ENCODE peak calls at places on chromosome 6, in five cellular contexts. U is CD4-positive, alpha-beta T cell; N is A549; E is OCI-LY7; G is caudate nucleus. K is an unnamed sample.

GRCh38 chr6:84411060-84411629 is 183.7 kb upstream of the CEP162 start:
- DNase-seq in G (no peak), E (no peak), U (no peak), N (no peak), K (no peak)

GRCh38 chr6:30965140-30965601 is 18.3 kb upstream of the MUC21 start:
- DNase-seq in U (no peak), N (no peak), G (no peak), E (no peak), K (no peak)

GRCh38 chr6:111642463-111643158 is 36.9 kb upstream of the TRAF3IP2 start:
- DNase-seq in G (no peak), U (no peak), E (peak), N (peak), K (peak)

GRCh38 chr6:170130771-170131241 is 160.1 kb downstream of the DLL1 start:
- DNase-seq in E (no peak), G (no peak), U (no peak), N (no peak), K (no peak)

GRCh38 chr6:30169658-30170614 is 6.6 kb downstream of the TRIM15 start:
- DNase-seq in G (no peak), N (peak), E (peak), U (no peak), K (no peak)

GRCh38 chr6:2819891-2820814 is 21.5 kb downstream of the SERPINB1 start:
- DNase-seq in E (no peak), N (no peak), G (no peak), U (no peak), K (no peak)

GRCh38 chr6:5280926-5281325 is 19.6 kb downstream of the FARS2 start:
- DNase-seq in G (no peak), N (no peak), U (no peak), E (no peak), K (no peak)

GRCh38 chr6:7938562-7939185 is 28.1 kb upstream of the TXNDC5 start:
- DNase-seq in N (no peak), G (no peak), U (no peak), E (no peak), K (no peak)

GRCh38 chr6:31721351-31722020 is at the start of gene LY6G6C:
- DNase-seq in G (no peak), E (no peak), U (no peak), N (no peak), K (no peak)

GRCh38 chr6:43243649-43244321 is 504 bp downstream of the TTBK1 start:
- DNase-seq in E (no peak), G (no peak), N (no peak), U (no peak), K (no peak)

GRCh38 chr6:25628471-25629201 is 23.4 kb upstream of the SCGN start:
- DNase-seq in G (no peak), N (no peak), U (no peak), E (no peak), K (no peak)

GRCh38 chr6:2978923-2979322 is 7.6 kb upstream of the SERPINB6 start:
- DNase-seq in N (no peak), U (no peak), E (no peak), G (no peak), K (no peak)

GRCh38 chr6:141349710-141350109 is 783.0 kb upstream of the GJE1 start:
- DNase-seq in N (no peak), G (no peak), U (no peak), E (no peak), K (no peak)

GRCh38 chr6:73695619-73696421 is at the start of gene CD109:
- DNase-seq in N (peak), U (peak), E (no peak), G (no peak), K (peak)

GRCh38 chr6:159862103-159862502 is 28.7 kb upstream of the MAS1 start:
- DNase-seq in G (no peak), N (no peak), E (no peak), U (no peak), K (no peak)

GRCh38 chr6:72464791-72465691 is 156.8 kb upstream of the KCNQ5 start:
- DNase-seq in G (no peak), U (no peak), N (no peak), E (no peak), K (no peak)

GRCh38 chr6:132811276-132811675 is 3.1 kb upstream of the RPS12 start:
- DNase-seq in G (no peak), U (no peak), N (no peak), E (no peak), K (no peak)

GRCh38 chr6:22765015-22765414 is 195.6 kb downstream of the HDGFL1 start:
- DNase-seq in U (no peak), E (no peak), G (no peak), N (no peak), K (no peak)

GRCh38 chr6:101747711-101748110 is 354.2 kb downstream of the GRIK2 start:
- DNase-seq in E (no peak), N (no peak), G (no peak), U (no peak), K (no peak)

GRCh38 chr6:137390264-137390787 is 103.9 kb downstream of the OLIG3 start:
- DNase-seq in U (no peak), E (no peak), N (no peak), G (no peak), K (no peak)

GRCh38 chr6:35318845-35319220 is 21.2 kb downstream of the DEF6 start:
- DNase-seq in U (no peak), E (no peak), G (no peak), N (no peak), K (no peak)

GRCh38 chr6:53273356-53273755 is 75.4 kb downstream of the ELOVL5 start:
- DNase-seq in E (no peak), N (no peak), U (no peak), G (no peak), K (no peak)

GRCh38 chr6:145544031-145544430 is 191.3 kb downstream of the EPM2A start:
- DNase-seq in N (peak), E (no peak), U (no peak), G (no peak), K (peak)

GRCh38 chr6:110090876-110091275 is 88.6 kb downstream of the WASF1 start:
- DNase-seq in U (no peak), N (no peak), G (no peak), E (no peak), K (no peak)

GRCh38 chr6:26122005-26122388 is 34.8 kb downstream of the HFE start:
- DNase-seq in N (no peak), U (no peak), E (peak), G (no peak), K (no peak)

GRCh38 chr6:68689910-68690309 is 54.8 kb downstream of the ADGRB3 start:
- DNase-seq in U (no peak), E (no peak), G (no peak), N (no peak), K (no peak)

GRCh38 chr6:5677219-5678000 is 329.3 kb downstream of the NRN1 start:
- DNase-seq in E (no peak), G (no peak), N (no peak), U (no peak), K (no peak)

GRCh38 chr6:28657367-28657755 is 131.7 kb downstream of the GPX5 start:
- DNase-seq in G (no peak), N (no peak), E (no peak), U (no peak), K (no peak)

GRCh38 chr6:72941751-72942150 is 283.5 kb downstream of the KHDC1L start:
- DNase-seq in G (no peak), N (no peak), U (no peak), E (no peak), K (no peak)

GRCh38 chr6:168584671-168585070 is 143.7 kb downstream of the SMOC2 start:
- DNase-seq in E (no peak), G (no peak), N (no peak), U (no peak), K (no peak)

GRCh38 chr6:31556312-31556711 is 8.9 kb downstream of the NFKBIL1 start:
- DNase-seq in G (no peak), N (no peak), E (no peak), U (no peak), K (no peak)

GRCh38 chr6:130296854-130297253 is 69.0 kb upstream of the TMEM200A start:
- DNase-seq in N (no peak), E (peak), G (no peak), U (no peak), K (no peak)

GRCh38 chr6:45474376-45474775 is 96.6 kb upstream of the SUPT3H start:
- DNase-seq in G (no peak), U (no peak), N (no peak), E (no peak), K (no peak)

GRCh38 chr6:170042596-170043118 is 248.2 kb downstream of the DLL1 start:
- DNase-seq in N (no peak), E (no peak), U (no peak), G (no peak), K (no peak)

GRCh38 chr6:43559328-43559727 is 16.5 kb downstream of the XPO5 start:
- DNase-seq in G (no peak), N (no peak), E (no peak), U (no peak), K (no peak)

GRCh38 chr6:163526356-163526755 is 111.8 kb downstream of the QKI start:
- DNase-seq in G (no peak), U (no peak), N (no peak), E (no peak), K (no peak)

DNA sequence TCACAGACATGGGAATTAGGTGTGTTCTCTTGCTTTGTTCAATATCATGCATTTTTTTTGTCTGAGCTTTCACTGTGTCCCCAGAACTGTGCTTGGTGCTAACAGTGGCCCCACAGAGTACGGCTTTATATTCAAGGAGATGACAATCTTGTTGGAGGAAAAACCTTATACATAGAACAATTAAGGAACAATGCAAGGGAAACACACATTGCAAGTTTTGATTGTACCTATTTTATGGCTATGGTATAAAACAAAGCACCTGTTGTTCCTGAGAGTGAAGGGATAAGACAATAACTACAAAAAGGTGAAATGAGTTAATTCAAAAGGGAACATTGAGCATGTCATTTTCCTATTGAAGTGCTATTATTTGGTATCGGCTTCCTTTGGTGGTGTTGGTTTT is 143.9 kb upstream of the ESR1 start:
- DNase-seq in G (no peak), U (no peak), E (no peak), N (no peak), K (no peak)
- H3K27ac ChIP-seq in G (no peak), U (no peak), E (no peak), N (no peak), K (no peak)

GRCh38 chr6:20808439-20808838 is 274.2 kb downstream of the CDKAL1 start:
- DNase-seq in U (no peak), N (no peak), E (no peak), G (no peak), K (no peak)
- H3K27ac ChIP-seq in U (no peak), N (no peak), E (no peak), G (no peak), K (no peak)

DNA sequence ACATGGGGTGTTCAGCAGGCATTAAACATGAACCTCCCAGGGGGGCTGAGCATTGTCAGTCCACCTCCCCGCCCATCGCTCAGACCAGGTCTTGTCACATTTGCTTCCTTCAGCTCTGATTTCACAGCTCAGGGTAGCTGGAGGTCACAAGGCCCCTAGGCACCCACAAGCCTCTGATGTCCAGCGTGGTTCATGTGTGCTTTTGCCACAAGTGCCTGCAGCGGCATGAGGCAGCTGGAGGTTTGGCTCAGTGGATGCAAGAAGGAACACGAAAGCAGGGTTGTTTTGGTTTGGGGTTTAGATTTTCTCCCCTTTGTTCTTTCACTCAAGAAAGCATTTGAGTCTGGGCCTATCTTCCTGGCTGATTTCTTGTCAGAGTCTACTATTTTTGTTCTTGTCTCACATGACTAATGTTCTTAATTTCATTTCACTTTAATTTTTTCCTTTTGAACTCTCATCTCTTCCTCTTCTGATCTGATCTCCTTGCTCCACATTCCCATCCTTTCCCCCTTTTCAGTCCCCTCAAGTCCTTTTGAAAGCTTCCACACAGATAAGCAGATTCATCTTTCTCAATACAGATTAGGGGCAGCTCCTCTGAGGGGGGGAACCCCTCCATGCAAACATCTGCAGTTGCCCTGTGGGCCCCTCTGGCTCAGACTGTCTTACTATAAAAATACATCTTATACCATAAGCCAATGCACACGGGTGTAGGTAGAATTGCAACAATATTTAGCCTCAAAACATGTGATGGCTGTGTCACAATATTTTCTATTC is 68.1 kb upstream of the CEP85L start:
- DNase-seq in N (no peak), U (peak), E (peak), G (no peak), K (no peak)
- H3K27ac ChIP-seq in N (no peak), U (peak), E (no peak), G (no peak), K (no peak)

DNA sequence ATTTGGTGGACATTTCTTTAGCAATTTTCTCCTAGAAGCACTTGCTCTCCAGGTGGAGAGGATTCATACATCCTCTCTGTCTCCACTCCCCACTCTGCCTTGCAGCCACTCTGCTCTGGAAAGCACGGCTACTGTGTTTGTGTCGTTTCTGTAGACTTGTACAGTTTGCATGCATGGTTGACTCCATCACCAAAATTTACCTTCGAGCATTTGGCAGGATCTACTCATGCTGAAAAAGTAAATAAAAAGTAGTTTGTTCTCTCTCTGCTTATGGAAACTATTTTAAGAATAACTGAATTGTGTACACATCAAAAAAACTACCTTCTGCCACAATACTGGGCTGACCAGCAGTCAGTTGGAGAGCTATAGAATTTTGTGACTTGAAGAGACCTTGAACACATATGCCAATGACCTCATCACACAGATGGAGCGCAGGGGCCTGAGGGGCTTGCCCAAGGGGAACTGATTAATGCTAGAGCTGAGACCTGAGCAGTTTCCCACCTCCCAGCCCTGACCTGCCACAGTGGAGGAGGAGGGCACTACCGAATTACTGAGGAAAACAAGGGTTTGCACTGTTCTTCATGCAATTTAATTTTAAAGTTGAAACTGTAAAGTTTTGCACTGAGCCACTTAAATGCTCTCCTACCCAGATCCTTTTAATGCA is 33.7 kb upstream of the FOXQ1 start:
- DNase-seq in U (no peak), G (no peak), E (no peak), N (no peak), K (no peak)
- H3K27ac ChIP-seq in U (no peak), G (no peak), E (no peak), N (no peak), K (no peak)

GRCh38 chr6:27141472-27142015 is 106.0 kb upstream of the PRSS16 start:
- DNase-seq in G (no peak), U (no peak), N (no peak), E (peak), K (no peak)

GRCh38 chr6:27145731-27146455 is 101.6 kb upstream of the PRSS16 start:
- DNase-seq in G (no peak), N (no peak), U (peak), E (peak), K (peak)

GRCh38 chr6:27146706-27147507 is 100.6 kb upstream of the PRSS16 start:
- DNase-seq in E (peak), N (peak), U (peak), G (no peak), K (peak)

GRCh38 chr6:27143474-27144026 is 104.0 kb upstream of the PRSS16 start:
- DNase-seq in N (no peak), G (no peak), E (no peak), U (no peak), K (no peak)

DNA sequence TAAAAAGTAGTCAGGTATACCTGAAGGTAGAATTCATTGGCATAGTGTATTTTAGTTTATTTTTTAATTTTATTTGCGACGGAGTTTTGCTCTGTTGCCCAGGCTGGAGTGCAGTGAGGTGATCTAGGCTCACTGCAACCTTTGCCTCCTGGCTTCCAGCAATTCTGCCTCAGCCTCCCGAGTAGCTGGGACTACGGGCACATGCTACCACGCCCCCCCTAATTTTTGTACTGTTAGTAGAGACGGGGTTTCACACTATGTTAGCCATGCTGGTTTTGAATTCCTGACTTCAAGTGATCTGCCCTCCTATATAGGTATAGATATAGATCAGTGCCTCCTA is 102.8 kb upstream of the PRSS16 start:
- DNase-seq in G (no peak), E (peak), U (no peak), N (no peak), K (no peak)
- H3K27ac ChIP-seq in G (no peak), E (peak), U (no peak), N (peak), K (no peak)

GRCh38 chr6:139987091-139987490 is 612.6 kb upstream of the CITED2 start:
- DNase-seq in U (no peak), G (no peak), E (no peak), N (no peak), K (no peak)

GRCh38 chr6:139982652-139983051 is 608.2 kb upstream of the CITED2 start:
- DNase-seq in U (no peak), G (no peak), E (no peak), N (no peak), K (no peak)

GRCh38 chr6:139984317-139984716 is 609.9 kb upstream of the CITED2 start:
- DNase-seq in N (no peak), G (no peak), U (no peak), E (no peak), K (no peak)

GRCh38 chr6:139983555-139984276 is 609.3 kb upstream of the CITED2 start:
- DNase-seq in U (no peak), E (no peak), N (no peak), G (no peak), K (no peak)

GRCh38 chr6:139985236-139985815 is 610.9 kb upstream of the CITED2 start:
- DNase-seq in U (no peak), G (no peak), E (no peak), N (no peak), K (no peak)
- H3K27ac ChIP-seq in U (no peak), G (no peak), E (no peak), N (no peak), K (no peak)

K was measured in psoas muscle.